ENCODE peak calls at places on chromosomes 6 and 20, in four cellular contexts. J is K562, W is H1, S is HepG2. L is an unnamed sample.
A peak's percentile ranks its signal among the peaks of the same experiment; 100 is the strongest.

GRCh38 chr20:22686097-22686496 is 101.7 kb upstream of the FOXA2 start:
- DNase-seq in J (peak; percentile 49), W (peak; percentile 72), S (peak; percentile 32), L (peak; percentile 80)

GRCh38 chr20:45510242-45510862 is 5.1 kb downstream of the SPINT3 start:
- DNase-seq in J (no peak), W (no peak), S (no peak), L (no peak)

GRCh38 chr6:20400476-20401402 is 940 bp upstream of the E2F3 start:
- DNase-seq in J (peak; percentile 79), W (no peak), S (peak; percentile 50), L (peak; percentile 42)

GRCh38 chr6:81997091-81997926 is 244.8 kb upstream of the TENT5A start:
- DNase-seq in J (no peak), W (no peak), S (no peak), L (no peak)

GRCh38 chr6:12886961-12887775 is 170.6 kb downstream of the PHACTR1 start:
- DNase-seq in J (no peak), W (peak; percentile 55), S (no peak), L (no peak)

GRCh38 chr20:6473197-6473596 is 294.3 kb upstream of the BMP2 start:
- DNase-seq in J (no peak), W (no peak), S (no peak), L (no peak)

GRCh38 chr6:3383525-3383924 is 73.3 kb downstream of the SLC22A23 start:
- DNase-seq in J (peak; percentile 72), W (no peak), S (peak; percentile 88), L (peak; percentile 24)

GRCh38 chr6:20319520-20320357 is 81.9 kb upstream of the E2F3 start:
- DNase-seq in J (no peak), W (no peak), S (no peak), L (no peak)

GRCh38 chr6:127216821-127217789 is 49.6 kb upstream of the RNF146 start:
- DNase-seq in J (no peak), W (no peak), S (no peak), L (no peak)

GRCh38 chr6:137571854-137572253 is 77.7 kb upstream of the OLIG3 start:
- DNase-seq in J (peak; percentile 57), W (peak; percentile 86), S (peak; percentile 54), L (peak; percentile 37)

GRCh38 chr6:8507286-8507685 is 71.9 kb upstream of the SLC35B3 start:
- DNase-seq in J (no peak), W (no peak), S (no peak), L (no peak)

GRCh38 chr6:149250982-149251381 is 66.5 kb upstream of the TAB2 start:
- DNase-seq in J (no peak), W (no peak), S (no peak), L (no peak)

GRCh38 chr6:87350516-87350915 is 5.9 kb downstream of the C6orf163 start:
- DNase-seq in J (no peak), W (no peak), S (no peak), L (no peak)

GRCh38 chr6:32113386-32114352 is 4.5 kb upstream of the TNXB start:
- DNase-seq in J (peak; percentile 64), W (no peak), S (peak; percentile 80), L (peak; percentile 73)

GRCh38 chr6:130975325-130975724 is 87.7 kb downstream of the EPB41L2 start:
- DNase-seq in J (no peak), W (no peak), S (no peak), L (no peak)

GRCh38 chr6:53717571-53717970 is 52.0 kb upstream of the KLHL31 start:
- DNase-seq in J (no peak), W (no peak), S (no peak), L (no peak)

GRCh38 chr6:28597924-28598323 is 72.2 kb downstream of the GPX5 start:
- DNase-seq in J (no peak), W (no peak), S (peak; percentile 13), L (peak; percentile 81)

GRCh38 chr20:56944546-56944945 is 315.4 kb downstream of the TFAP2C start:
- DNase-seq in J (no peak), W (no peak), S (no peak), L (no peak)

GRCh38 chr6:118739976-118740771 is 88.8 kb upstream of the CEP85L start:
- DNase-seq in J (no peak), W (no peak), S (no peak), L (no peak)

GRCh38 chr6:135073217-135073616 is 18.6 kb upstream of the HBS1L start:
- DNase-seq in J (no peak), W (no peak), S (no peak), L (no peak)

GRCh38 chr6:9901376-9901775 is 513.5 kb downstream of the TFAP2A start:
- DNase-seq in J (no peak), W (no peak), S (no peak), L (no peak)

GRCh38 chr6:36986704-36987047 is 680 bp upstream of the MTCH1 start:
- DNase-seq in J (no peak), W (no peak), S (no peak), L (no peak)

GRCh38 chr6:82589509-82590206 is 226.0 kb downstream of the TPBG start:
- DNase-seq in J (no peak), W (peak; percentile 52), S (peak; percentile 3), L (peak; percentile 26)

GRCh38 chr6:1327630-1328029 is 15.7 kb downstream of the FOXQ1 start:
- DNase-seq in J (no peak), W (no peak), S (no peak), L (no peak)

GRCh38 chr6:2514965-2515543 is 235.7 kb downstream of the MYLK4 start:
- DNase-seq in J (no peak), W (no peak), S (peak; percentile 99), L (peak; percentile 44)

GRCh38 chr20:19777981-19778380 is 19.9 kb downstream of the RIN2 start:
- DNase-seq in J (no peak), W (no peak), S (no peak), L (no peak)

GRCh38 chr6:47413752-47414516 is 63.7 kb upstream of the CD2AP start:
- DNase-seq in J (peak; percentile 70), W (no peak), S (peak; percentile 64), L (peak; percentile 73)

GRCh38 chr6:26006086-26006939 is 43.7 kb downstream of the TRIM38 start:
- DNase-seq in J (no peak), W (no peak), S (no peak), L (no peak)

GRCh38 chr6:144782634-144783033 is 497.5 kb downstream of the UTRN start:
- DNase-seq in J (no peak), W (no peak), S (no peak), L (no peak)

GRCh38 chr6:152572395-152573061 is 64.6 kb downstream of the SYNE1 start:
- DNase-seq in J (no peak), W (no peak), S (no peak), L (no peak)

GRCh38 chr6:136655251-136656014 is 105.2 kb upstream of the MAP7 start:
- DNase-seq in J (no peak), W (no peak), S (no peak), L (no peak)

GRCh38 chr6:158754738-158755137 is 64.4 kb downstream of the EZR start:
- DNase-seq in J (no peak), W (no peak), S (no peak), L (no peak)

GRCh38 chr20:57654998-57655811 is 35.0 kb upstream of the ZBP1 start:
- DNase-seq in J (no peak), W (peak; percentile 57), S (no peak), L (no peak)

GRCh38 chr6:40876336-40876735 is 162.7 kb downstream of the UNC5CL start:
- DNase-seq in J (no peak), W (no peak), S (no peak), L (no peak)

GRCh38 chr6:34961574-34961973 is 72.5 kb downstream of the ANKS1A start:
- DNase-seq in J (no peak), W (no peak), S (no peak), L (no peak)

GRCh38 chr6:57173056-57173885 is 1.1 kb downstream of the BAG2 start:
- DNase-seq in J (no peak), W (no peak), S (peak; percentile 34), L (peak; percentile 21)
- TF ChIP-seq HDAC2 in J (no peak), W (no peak), S (no peak), L (no peak)

DNA sequence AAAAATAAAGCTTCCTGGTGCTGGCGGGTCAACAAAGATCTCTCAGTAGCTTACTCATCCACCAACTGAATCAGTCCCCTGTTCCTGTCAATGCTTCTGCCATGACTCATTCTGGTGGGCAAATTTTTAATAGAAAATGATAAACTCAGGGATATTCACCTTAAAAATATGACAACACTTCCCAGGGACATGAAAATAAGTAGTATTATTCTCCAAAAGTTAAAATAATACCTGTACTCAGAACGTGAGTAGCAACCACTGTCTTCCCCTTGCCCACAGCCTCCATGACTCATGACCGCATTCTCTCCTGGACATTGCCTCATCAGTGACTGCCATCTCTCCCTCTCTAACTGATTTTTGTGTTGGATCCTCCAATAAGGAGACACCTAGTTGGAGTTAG is 552.3 kb downstream of the KIF16B start:
- DNase-seq in J (no peak), W (no peak), S (no peak), L (peak; percentile 48)
- TF ChIP-seq RAD21 in J (no peak), W (no peak), S (no peak), L (no peak)

DNA sequence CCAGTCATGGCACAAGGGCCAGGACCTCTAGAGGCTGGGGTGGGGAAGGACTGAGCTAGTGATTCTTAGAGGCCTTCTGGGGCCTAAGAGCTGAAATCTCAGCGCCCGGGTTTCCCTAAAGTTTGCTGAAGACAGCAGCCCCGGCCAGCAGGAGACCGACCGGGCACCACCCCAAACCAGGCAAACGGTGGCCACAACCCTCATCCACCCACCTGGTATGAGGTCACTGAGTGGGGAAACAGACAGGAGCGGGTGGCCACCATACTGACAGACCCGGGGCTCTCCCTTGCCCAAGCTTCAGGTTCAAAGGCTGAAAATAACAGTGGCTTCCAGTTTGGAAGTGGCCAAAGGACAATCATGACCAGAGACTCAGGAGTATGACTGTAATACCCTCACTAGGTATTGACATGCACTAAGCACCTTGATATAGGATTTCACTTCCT is 35.0 kb upstream of the ID1 start:
- DNase-seq in J (no peak), W (no peak), S (peak; percentile 44), L (no peak)
- H3K4me1 ChIP-seq in J (peaks cover 63% of the 10 kb centered on the region), W (peaks cover 17% of the 10 kb centered on the region), S (peaks cover 62% of the 10 kb centered on the region), L (peaks cover 80% of the 10 kb centered on the region)

GRCh38 chr6:49551866-49552129 is 1.3 kb downstream of the C6orf141 start:
- DNase-seq in J (no peak), W (no peak), S (no peak), L (no peak)
- TF ChIP-seq HDAC2 in J (no peak), W (no peak), S (no peak), L (no peak)

GRCh38 chr20:53825282-53825681 is 231.6 kb upstream of the ZNF217 start:
- DNase-seq in J (no peak), W (no peak), S (no peak), L (no peak)
- TF ChIP-seq RAD21 in J (no peak), W (no peak), S (no peak), L (no peak)

GRCh38 chr20:37990571-37991151 is 42.6 kb downstream of the TTI1 start:
- DNase-seq in J (no peak), W (no peak), S (peak; percentile 40), L (peak; percentile 52)
- H3K4me1 ChIP-seq in J (peaks cover 8% of the 10 kb centered on the region), W (no peaks in the 10 kb centered on the region), S (peaks cover 48% of the 10 kb centered on the region), L (peaks cover 72% of the 10 kb centered on the region)

DNA sequence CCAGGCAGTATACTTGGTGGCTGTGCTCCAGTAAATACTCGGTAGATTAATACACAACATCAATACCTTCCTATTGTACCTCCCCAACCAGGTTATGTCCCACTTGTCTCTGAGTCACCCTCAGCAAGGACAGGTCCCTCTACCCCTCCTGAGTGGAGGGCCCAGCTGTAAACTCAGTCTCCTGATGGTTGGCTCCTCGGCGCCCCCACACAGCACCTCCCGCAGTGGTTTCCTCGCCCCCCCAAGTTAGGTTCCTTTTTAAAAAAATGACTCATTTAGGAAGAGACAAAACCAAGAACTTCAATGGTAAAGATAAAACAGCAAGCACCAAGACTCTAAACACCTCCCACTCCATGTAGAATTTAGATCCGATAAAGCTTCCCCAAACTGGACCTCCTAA is 83.6 kb downstream of the TRERF1 start:
- DNase-seq in J (no peak), W (no peak), S (no peak), L (no peak)
- TF ChIP-seq HDAC2 in J (no peak), W (no peak), S (no peak), L (no peak)

L was measured in A549.